ENCODE peak calls at places on chromosome 21, in four cellular contexts. R is NCI-H1092, J is dermis microvascular lymphatic vessel endothelial cell, G is COR-L47. Y is an unnamed sample.

GRCh38 chr21:34852438-34852837 is 183.6 kb downstream of the CLIC6 start:
- DNase-seq in J (peak; percentile 49), R (no peak), G (no peak), Y (no peak)

GRCh38 chr21:45983981-45984551 is 2.5 kb downstream of the COL6A1 start:
- DNase-seq in R (peak; percentile 51), G (no peak), J (no peak), Y (no peak)

GRCh38 chr21:42063206-42063577 is 7.9 kb upstream of the UMODL1 start:
- DNase-seq in R (peak; percentile 76), G (no peak), J (no peak), Y (peak; percentile 62)

GRCh38 chr21:29405503-29406122 is 106.9 kb downstream of the BACH1 start:
- DNase-seq in G (no peak), R (no peak), J (no peak), Y (no peak)

GRCh38 chr21:26966978-26967913 is at the start of gene ADAMTS5:
- DNase-seq in G (peak; percentile 26), R (no peak), J (no peak), Y (no peak)

GRCh38 chr21:37257526-37257966 is 9.6 kb downstream of the VPS26C start:
- DNase-seq in G (peak; percentile 72), R (peak; percentile 55), J (peak; percentile 50), Y (no peak)

GRCh38 chr21:36704958-36705678 is 6.2 kb downstream of the SIM2 start:
- DNase-seq in R (no peak), J (no peak), G (no peak), Y (no peak)

GRCh38 chr21:24941316-24942185 is 665.7 kb downstream of the MRPL39 start:
- DNase-seq in R (peak; percentile 6), G (no peak), J (no peak), Y (no peak)

GRCh38 chr21:40345700-40346099 is 478.5 kb downstream of the PCP4 start:
- DNase-seq in G (no peak), R (no peak), J (no peak), Y (no peak)

GRCh38 chr21:42091899-42092508 is 20.9 kb downstream of the UMODL1 start:
- DNase-seq in J (no peak), R (no peak), G (no peak), Y (no peak)

GRCh38 chr21:41719691-41720090 is 47.2 kb downstream of the RIPK4 start:
- DNase-seq in R (no peak), G (no peak), J (no peak), Y (no peak)

GRCh38 chr21:25191141-25191540 is 416.1 kb downstream of the MRPL39 start:
- DNase-seq in G (no peak), J (no peak), R (no peak), Y (peak; percentile 67)

GRCh38 chr21:25901580-25901979 is 166.8 kb downstream of the GABPA start:
- DNase-seq in G (no peak), R (no peak), J (peak; percentile 56), Y (no peak)

GRCh38 chr21:33036430-33037162 is 10.9 kb downstream of the OLIG2 start:
- DNase-seq in J (peak; percentile 90), G (no peak), R (no peak), Y (no peak)